ENCODE peak calls at places on chromosomes 4 and X, in nine cellular contexts. B, E, T, F, D, H, X, C and M are unnamed samples.

GRCh38 chr4:33709247-33709646 is 2535.1 kb downstream of the ARAP2 start:
- DNase-seq in B (no peak), E (peak), T (no peak), F (no peak), D (no peak), H (no peak), X (no peak), C (no peak), M (no peak)

GRCh38 chr4:18695733-18696527 is 674.4 kb upstream of the LCORL start:
- DNase-seq in B (peak), E (no peak), T (no peak), F (no peak), D (peak), H (no peak), X (no peak), C (no peak), M (no peak)

GRCh38 chr4:140653718-140654515 is 85.2 kb upstream of the UCP1 start:
- DNase-seq in B (no peak), E (peak), T (no peak), F (no peak), D (no peak), H (no peak), X (no peak), C (no peak), M (no peak)

GRCh38 chrX:45566456-45566855 is 365.8 kb upstream of the DIPK2B start:
- DNase-seq in B (no peak), E (no peak), T (no peak), F (no peak), D (no peak), H (no peak), X (no peak), C (no peak), M (no peak)

GRCh38 chrX:17860811-17861495 is at the start of gene RAI2:
- DNase-seq in B (peak), E (no peak), T (peak), F (peak), D (no peak), H (no peak), X (peak), C (peak), M (peak)

GRCh38 chr4:127240721-127241120 is 392.0 kb upstream of the INTU start:
- DNase-seq in B (no peak), E (no peak), T (no peak), F (no peak), D (no peak), H (no peak), X (no peak), C (no peak), M (no peak)

GRCh38 chr4:38242822-38243384 is 282.7 kb downstream of the PTTG2 start:
- DNase-seq in B (no peak), E (no peak), T (no peak), F (no peak), D (no peak), H (no peak), X (no peak), C (no peak), M (no peak)

GRCh38 chrX:580020-580419 is 50.6 kb upstream of the SHOX start:
- DNase-seq in B (no peak), E (no peak), T (peak), F (no peak), D (no peak), H (no peak), X (no peak), C (no peak), M (no peak)

GRCh38 chrX:30822068-30822671 is 66.9 kb downstream of the TAB3 start:
- DNase-seq in B (no peak), E (no peak), T (no peak), F (no peak), D (peak), H (no peak), X (no peak), C (no peak), M (no peak)

GRCh38 chr4:7194251-7195137 is 2.2 kb downstream of the SORCS2 start:
- DNase-seq in B (peak), E (no peak), T (peak), F (peak), D (peak), H (no peak), X (no peak), C (peak), M (no peak)

GRCh38 chr4:159206427-159206871 is 103.6 kb downstream of the RAPGEF2 start:
- DNase-seq in B (no peak), E (peak), T (no peak), F (no peak), D (peak), H (no peak), X (no peak), C (no peak), M (no peak)

GRCh38 chrX:37921758-37922157 is 74.4 kb upstream of the DYNLT3 start:
- DNase-seq in B (no peak), E (peak), T (no peak), F (no peak), D (no peak), H (no peak), X (no peak), C (no peak), M (no peak)

GRCh38 chr4:18479825-18480224 is 458.3 kb upstream of the LCORL start:
- DNase-seq in B (no peak), E (no peak), T (no peak), F (no peak), D (no peak), H (no peak), X (no peak), C (no peak), M (no peak)

GRCh38 chrX:114028907-114029662 is 554.8 kb upstream of the HTR2C start:
- DNase-seq in B (no peak), E (no peak), T (no peak), F (no peak), D (no peak), H (no peak), X (no peak), C (no peak), M (no peak)

GRCh38 chr4:141635726-141636076 is 682 bp upstream of the IL15 start:
- DNase-seq in B (no peak), E (no peak), T (no peak), F (no peak), D (peak), H (no peak), X (no peak), C (no peak), M (no peak)

GRCh38 chr4:120163895-120164294 is 97.2 kb upstream of the MAD2L1 start:
- DNase-seq in B (no peak), E (no peak), T (no peak), F (no peak), D (no peak), H (no peak), X (no peak), C (no peak), M (no peak)

GRCh38 chrX:38804481-38805293 is 3.4 kb downstream of the MID1IP1 start:
- DNase-seq in B (peak), E (no peak), T (peak), F (peak), D (peak), H (no peak), X (peak), C (peak), M (peak)

GRCh38 chr4:15717647-15718416 is 15.0 kb downstream of the BST1 start:
- DNase-seq in B (no peak), E (peak), T (no peak), F (no peak), D (no peak), H (no peak), X (no peak), C (no peak), M (no peak)

GRCh38 chr4:142698541-142698940 is 147.6 kb downstream of the INPP4B start:
- DNase-seq in B (no peak), E (no peak), T (no peak), F (no peak), D (no peak), H (no peak), X (no peak), C (no peak), M (no peak)

GRCh38 chr4:159328766-159329165 is 225.9 kb downstream of the RAPGEF2 start:
- DNase-seq in B (no peak), E (no peak), T (no peak), F (no peak), D (no peak), H (no peak), X (no peak), C (no peak), M (no peak)

GRCh38 chr4:100486496-100486895 is 31.3 kb downstream of the EMCN start:
- DNase-seq in B (no peak), E (no peak), T (no peak), F (no peak), D (no peak), H (no peak), X (no peak), C (no peak), M (no peak)

GRCh38 chrX:24153175-24153795 is 3.8 kb downstream of the ZFX start:
- DNase-seq in B (peak), E (no peak), T (no peak), F (no peak), D (peak), H (no peak), X (no peak), C (no peak), M (no peak)

GRCh38 chrX:129323115-129323514 is 200.2 kb downstream of the SMARCA1 start:
- DNase-seq in B (no peak), E (peak), T (no peak), F (no peak), D (no peak), H (no peak), X (no peak), C (no peak), M (no peak)

GRCh38 chr4:127782275-127783025 is at the start of gene HSPA4L:
- DNase-seq in B (no peak), E (peak), T (no peak), F (peak), D (peak), H (peak), X (peak), C (peak), M (peak)

GRCh38 chr4:89283226-89283974 is 24.2 kb downstream of the GPRIN3 start:
- DNase-seq in B (no peak), E (no peak), T (no peak), F (no peak), D (no peak), H (no peak), X (no peak), C (peak), M (no peak)

GRCh38 chr4:124564121-124564520 is 148.4 kb downstream of the ANKRD50 start:
- DNase-seq in B (no peak), E (no peak), T (no peak), F (no peak), D (no peak), H (no peak), X (no peak), C (no peak), M (no peak)

GRCh38 chrX:70755850-70756249 is 152.7 kb downstream of the TEX11 start:
- DNase-seq in B (peak), E (no peak), T (no peak), F (no peak), D (no peak), H (no peak), X (no peak), C (no peak), M (no peak)

GRCh38 chr4:78168029-78168428 is 110.9 kb downstream of the FRAS1 start:
- DNase-seq in B (no peak), E (no peak), T (no peak), F (no peak), D (no peak), H (no peak), X (no peak), C (no peak), M (no peak)

GRCh38 chr4:76790377-76790776 is 107.6 kb downstream of the SOWAHB start:
- DNase-seq in B (no peak), E (no peak), T (no peak), F (no peak), D (no peak), H (no peak), X (no peak), C (no peak), M (no peak)

GRCh38 chrX:7828594-7828993 is 14.4 kb upstream of the VCX start:
- DNase-seq in B (no peak), E (no peak), T (no peak), F (no peak), D (peak), H (no peak), X (no peak), C (no peak), M (no peak)

GRCh38 chr4:178090640-178091411 is 648.6 kb upstream of the AGA start:
- DNase-seq in B (peak), E (no peak), T (no peak), F (no peak), D (peak), H (no peak), X (no peak), C (no peak), M (no peak)

GRCh38 chr4:179225594-179225993 is 1783.4 kb upstream of the AGA start:
- DNase-seq in B (no peak), E (peak), T (no peak), F (no peak), D (no peak), H (no peak), X (no peak), C (no peak), M (no peak)

GRCh38 chr4:74942251-74942917 is 9.5 kb downstream of the PARM1 start:
- DNase-seq in B (no peak), E (no peak), T (no peak), F (no peak), D (no peak), H (no peak), X (no peak), C (no peak), M (no peak)

GRCh38 chr4:176534566-176534965 is 214.8 kb downstream of the SPCS3 start:
- DNase-seq in B (no peak), E (peak), T (no peak), F (no peak), D (no peak), H (no peak), X (no peak), C (no peak), M (no peak)

GRCh38 chr4:167233523-167234387 is 539 bp downstream of the SPOCK3 start:
- DNase-seq in B (peak), E (no peak), T (no peak), F (no peak), D (peak), H (no peak), X (no peak), C (no peak), M (no peak)

GRCh38 chrX:65689377-65689776 is 21.9 kb downstream of the MSN start:
- DNase-seq in B (no peak), E (no peak), T (no peak), F (no peak), D (no peak), H (no peak), X (no peak), C (no peak), M (no peak)

GRCh38 chr4:76105652-76106051 is 31.1 kb downstream of the ART3 start:
- DNase-seq in B (no peak), E (no peak), T (no peak), F (no peak), D (no peak), H (no peak), X (no peak), C (no peak), M (no peak)

GRCh38 chr4:61638600-61638999 is 438.5 kb downstream of the ADGRL3 start:
- DNase-seq in B (no peak), E (peak), T (no peak), F (no peak), D (no peak), H (no peak), X (no peak), C (no peak), M (no peak)

GRCh38 chrX:71953946-71954345 is 43.3 kb downstream of the NHSL2 start:
- DNase-seq in B (no peak), E (no peak), T (no peak), F (no peak), D (no peak), H (no peak), X (no peak), C (no peak), M (no peak)

GRCh38 chr4:12579172-12579571 is 905.0 kb downstream of the RAB28 start:
- DNase-seq in B (no peak), E (no peak), T (no peak), F (no peak), D (no peak), H (no peak), X (no peak), C (no peak), M (no peak)
- TF ChIP-seq CTCF in B (no peak), E (no peak), T (no peak), F (no peak), D (no peak), H (no peak), X (no peak), C (no peak), M (no peak)

GRCh38 chr4:152045781-152046571 is 285.2 kb upstream of the GATB start:
- DNase-seq in B (peak), E (no peak), T (peak), F (no peak), D (no peak), H (no peak), X (peak), C (peak), M (peak)
- TF ChIP-seq CTCF in B (peak), E (peak), T (peak), F (peak), D (peak), H (no peak), X (peak), C (peak), M (peak)

DNA sequence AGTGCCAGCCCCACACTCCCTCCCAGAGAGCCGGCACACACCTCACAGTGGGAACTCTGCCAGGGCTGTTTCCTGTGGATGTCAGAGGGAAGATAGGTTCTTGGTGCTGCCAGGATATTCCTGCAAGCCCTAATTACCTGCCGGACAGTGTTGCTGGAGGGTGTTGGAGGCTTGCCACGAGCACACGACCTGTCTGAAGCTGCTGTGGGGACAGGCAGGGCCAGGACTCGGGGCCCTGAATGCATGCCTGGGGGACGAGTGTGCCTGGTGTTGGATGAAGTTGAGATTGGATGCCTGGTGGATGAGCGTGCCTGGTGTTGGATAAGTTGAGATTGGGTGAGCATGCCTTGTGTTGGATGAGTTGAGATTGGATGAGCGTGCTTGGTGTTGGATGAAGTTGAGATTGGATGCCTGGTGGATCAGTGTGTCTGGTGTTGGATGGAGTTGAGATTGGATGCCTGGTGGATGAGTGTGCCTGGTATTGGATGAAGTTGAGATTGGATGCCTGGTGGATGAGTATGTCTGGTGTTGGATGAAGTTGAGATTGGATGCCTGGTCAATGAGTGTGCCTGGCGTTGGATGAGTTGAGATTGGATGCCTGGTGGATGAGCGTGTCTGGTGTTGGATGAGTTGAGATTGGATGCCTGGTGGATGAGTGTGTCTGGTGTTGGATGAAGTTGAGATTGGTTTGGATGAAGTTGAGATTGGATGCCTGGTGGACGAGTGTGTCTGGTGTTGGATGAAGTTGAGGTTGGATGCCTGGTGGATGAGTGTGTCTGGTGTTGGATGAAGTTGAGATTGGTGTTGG is 23.2 kb upstream of the UVSSA start:
- DNase-seq in B (no peak), E (peak), T (no peak), F (no peak), D (no peak), H (no peak), X (no peak), C (no peak), M (no peak)
- TF ChIP-seq CTCF in B (no peak), E (no peak), T (no peak), F (no peak), D (no peak), H (no peak), X (no peak), C (no peak), M (no peak)

GRCh38 chrX:138748480-138748879 is 37.0 kb upstream of the FGF13 start:
- DNase-seq in B (no peak), E (peak), T (no peak), F (no peak), D (peak), H (no peak), X (no peak), C (no peak), M (no peak)
- TF ChIP-seq CTCF in B (peak), E (peak), T (peak), F (peak), D (peak), H (no peak), X (peak), C (peak), M (peak)

DNA sequence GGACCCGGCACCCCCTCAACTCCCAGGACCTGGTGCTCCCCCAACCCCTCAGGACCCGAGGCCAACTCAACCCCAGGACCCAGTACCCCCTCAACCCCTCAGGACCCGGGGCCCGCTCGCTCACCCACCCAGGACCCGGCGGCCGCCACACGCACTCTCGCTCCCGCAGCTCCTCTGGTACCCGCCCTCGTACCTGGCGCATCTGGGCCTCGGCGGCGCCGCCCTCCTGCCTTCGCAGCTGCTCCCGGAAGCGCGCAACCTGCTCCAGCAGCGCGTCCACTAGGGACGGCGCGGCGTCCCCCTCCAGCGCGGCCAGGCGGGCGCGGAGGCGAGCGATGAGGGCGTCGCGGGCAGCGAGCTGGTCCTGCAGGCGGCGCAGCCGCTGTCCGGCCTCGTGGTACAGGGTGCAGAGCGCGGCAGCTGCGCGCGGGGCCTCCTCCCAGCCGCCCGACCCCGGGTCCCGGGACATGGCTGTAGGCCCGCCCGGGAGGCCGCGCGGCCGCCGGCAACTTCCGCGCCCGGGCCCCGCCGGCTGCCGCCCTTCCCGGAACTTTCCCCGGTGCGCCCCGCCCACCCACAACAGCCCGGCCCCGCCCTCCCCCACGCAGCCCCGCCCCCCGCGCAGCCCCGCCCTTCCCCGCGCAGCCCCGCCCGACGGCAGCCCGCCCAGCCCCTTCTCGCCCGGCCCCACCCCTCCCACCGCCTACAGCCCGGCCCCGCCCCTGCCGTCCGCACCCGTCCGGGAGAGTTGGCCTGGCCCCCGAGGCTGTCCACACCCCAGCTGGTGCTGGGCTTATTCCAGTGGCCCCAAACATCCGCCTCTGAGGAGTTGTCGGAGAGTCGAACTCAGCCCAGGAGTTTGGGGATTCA is at the start of gene TNIP2:
- DNase-seq in B (peak), E (peak), T (peak), F (peak), D (peak), H (no peak), X (peak), C (peak), M (peak)
- TF ChIP-seq CTCF in B (peak), E (peak), T (no peak), F (peak), D (no peak), H (no peak), X (peak), C (peak), M (peak)

GRCh38 chr4:2954358-2955185 is 8.6 kb downstream of the NOP14 start:
- DNase-seq in B (peak), E (no peak), T (no peak), F (no peak), D (peak), H (no peak), X (no peak), C (no peak), M (no peak)
- TF ChIP-seq CTCF in B (peak), E (peak), T (no peak), F (no peak), D (peak), H (no peak), X (peak), C (no peak), M (no peak)

GRCh38 chrX:95505721-95506120 is 1178.9 kb upstream of the DIAPH2 start:
- DNase-seq in B (peak), E (no peak), T (no peak), F (no peak), D (no peak), H (no peak), X (no peak), C (no peak), M (no peak)
- TF ChIP-seq CTCF in B (peak), E (no peak), T (no peak), F (no peak), D (no peak), H (no peak), X (no peak), C (no peak), M (no peak)